ENCODE peak calls at places on chromosomes 12 and 14, in six cellular contexts. L is A549, O is stomach, H is astrocyte of the cerebellum, Q is foreskin fibroblast, J is heart left ventricle. R is an unnamed sample.

GRCh38 chr14:46322730-46323425 is 328.7 kb downstream of the RPL10L start:
- DNase-seq in L (no peak), O (no peak), H (no peak), Q (no peak), J (no peak), R (no peak)

GRCh38 chr12:123444396-123445026 is 8.0 kb upstream of the RILPL2 start:
- DNase-seq in L (no peak), O (no peak), H (no peak), Q (peak; percentile 78), J (no peak), R (no peak)

GRCh38 chr14:89352976-89353817 is 63.8 kb downstream of the FOXN3 start:
- DNase-seq in L (no peak), O (no peak), H (no peak), Q (no peak), J (no peak), R (no peak)

GRCh38 chr12:106145539-106146447 is 7.0 kb upstream of the NUAK1 start:
- DNase-seq in L (no peak), O (peak; percentile 80), H (no peak), Q (no peak), J (peak; percentile 23), R (no peak)

GRCh38 chr14:97415907-97416306 is 618.7 kb downstream of the VRK1 start:
- DNase-seq in L (no peak), O (no peak), H (no peak), Q (no peak), J (no peak), R (no peak)

GRCh38 chr14:104104006-104104901 is 18.8 kb downstream of the ASPG start:
- DNase-seq in L (no peak), O (no peak), H (no peak), Q (no peak), J (no peak), R (no peak)

GRCh38 chr12:108807476-108807875 is 49.9 kb downstream of the SSH1 start:
- DNase-seq in L (no peak), O (no peak), H (no peak), Q (no peak), J (no peak), R (no peak)

GRCh38 chr12:116276433-116277216 is 868 bp downstream of the MED13L start:
- DNase-seq in L (peak; percentile 49), O (peak; percentile 77), H (peak; percentile 52), Q (peak; percentile 81), J (peak; percentile 77), R (peak; percentile 34)

GRCh38 chr14:69349091-69349777 is 48.9 kb downstream of the ERH start:
- DNase-seq in L (no peak), O (no peak), H (no peak), Q (no peak), J (no peak), R (no peak)

GRCh38 chr14:70651522-70651921 is 9.8 kb downstream of the TTC9 start:
- DNase-seq in L (no peak), O (no peak), H (no peak), Q (no peak), J (no peak), R (no peak)

GRCh38 chr12:132259364-132259871 is 70.0 kb downstream of the GALNT9 start:
- DNase-seq in L (no peak), O (no peak), H (no peak), Q (no peak), J (no peak), R (no peak)

GRCh38 chr12:112126000-112126431 is 656 bp downstream of the TRAFD1 start:
- DNase-seq in L (no peak), O (no peak), H (no peak), Q (peak; percentile 14), J (no peak), R (no peak)

GRCh38 chr12:81992461-81992860 is 233.3 kb upstream of the PPFIA2 start:
- DNase-seq in L (no peak), O (peak; percentile 34), H (no peak), Q (no peak), J (no peak), R (no peak)

GRCh38 chr12:116434155-116435065 is 124.8 kb upstream of the MAP1LC3B2 start:
- DNase-seq in L (peak; percentile 81), O (peak; percentile 75), H (peak; percentile 55), Q (peak; percentile 97), J (peak; percentile 64), R (peak; percentile 74)

GRCh38 chr12:77104792-77105191 is 39.4 kb upstream of the E2F7 start:
- DNase-seq in L (no peak), O (no peak), H (no peak), Q (peak; percentile 74), J (no peak), R (no peak)

GRCh38 chr14:34003691-34004090 is 52.8 kb upstream of the EGLN3 start:
- DNase-seq in L (no peak), O (no peak), H (no peak), Q (no peak), J (no peak), R (no peak)

GRCh38 chr12:47488888-47489287 is 216.9 kb downstream of the RPAP3 start:
- DNase-seq in L (no peak), O (no peak), H (no peak), Q (no peak), J (no peak), R (no peak)

DNA sequence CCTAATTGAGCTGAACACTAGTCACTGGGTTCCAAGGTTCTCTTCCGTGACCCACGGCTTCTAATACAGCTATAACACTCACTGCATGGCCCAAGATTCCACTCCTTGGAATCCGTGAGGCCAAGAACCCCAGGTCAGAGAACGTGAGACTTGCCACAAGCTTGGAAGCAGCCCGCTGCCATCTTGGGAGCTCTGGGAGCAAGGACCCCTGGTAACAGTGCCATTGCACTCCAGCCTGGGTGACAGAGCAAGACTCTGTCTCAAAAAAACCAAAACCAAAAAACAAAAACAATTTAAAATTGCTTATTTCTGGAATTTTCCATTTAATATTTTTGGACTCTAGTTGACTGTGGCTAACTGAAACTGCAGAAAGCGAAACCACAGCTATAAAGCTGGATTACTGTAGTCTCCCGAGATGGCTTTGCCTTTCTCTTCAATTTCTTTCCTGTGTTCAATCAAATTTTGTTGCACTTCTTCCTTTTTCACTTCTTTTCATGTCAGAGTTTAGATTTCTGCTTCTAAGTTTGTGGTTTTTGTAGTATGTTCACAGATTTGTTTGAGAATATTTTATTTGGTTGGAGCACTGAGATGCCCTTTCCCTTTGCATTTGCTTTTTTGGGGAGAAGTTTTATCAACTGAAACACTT is 44.7 kb downstream of the DDHD1 start:
- DNase-seq in L (no peak), O (no peak), H (no peak), Q (no peak), J (no peak), R (no peak)
- H3K4me3 ChIP-seq in L (no peak overlapping the region), O (peak overlapping the region; percentile 10), H (no peak overlapping the region), Q (no peak overlapping the region), J (no peak overlapping the region), R (no peak overlapping the region)

GRCh38 chr14:60510976-60511599 is 2.1 kb downstream of the SIX6 start:
- DNase-seq in L (no peak), O (no peak), H (no peak), Q (no peak), J (no peak), R (no peak)

GRCh38 chr14:60512952-60513554 is 4.1 kb downstream of the SIX6 start:
- DNase-seq in L (no peak), O (no peak), H (no peak), Q (no peak), J (no peak), R (no peak)

GRCh38 chr14:60515696-60516284 is 6.8 kb downstream of the SIX6 start:
- DNase-seq in L (no peak), O (no peak), H (no peak), Q (no peak), J (no peak), R (no peak)

GRCh38 chr14:60514378-60515243 is 5.7 kb downstream of the SIX6 start:
- DNase-seq in L (peak; percentile 17), O (no peak), H (no peak), Q (peak; percentile 47), J (no peak), R (peak; percentile 5)

GRCh38 chr14:60515244-60515695 is 6.3 kb downstream of the SIX6 start:
- DNase-seq in L (no peak), O (no peak), H (no peak), Q (no peak), J (no peak), R (no peak)
- TF ChIP-seq CTCF in L (no peak), O (no peak), H (peak; percentile 28), Q (peak; percentile 7), J (no peak), R (no peak)

GRCh38 chr12:56834886-56835285 is 71.8 kb downstream of the HSD17B6 start:
- DNase-seq in L (no peak), O (no peak), H (no peak), Q (no peak), J (no peak), R (no peak)

GRCh38 chr12:56833780-56834179 is 70.7 kb downstream of the HSD17B6 start:
- DNase-seq in L (no peak), O (no peak), H (no peak), Q (no peak), J (no peak), R (no peak)

GRCh38 chr12:56836800-56837663 is 73.9 kb downstream of the HSD17B6 start:
- DNase-seq in L (no peak), O (no peak), H (no peak), Q (peak; percentile 43), J (no peak), R (no peak)

GRCh38 chr12:56838602-56839488 is 75.7 kb downstream of the HSD17B6 start:
- DNase-seq in L (no peak), O (no peak), H (no peak), Q (no peak), J (no peak), R (peak; percentile 43)

GRCh38 chr12:56836317-56836716 is 73.2 kb downstream of the HSD17B6 start:
- DNase-seq in L (no peak), O (no peak), H (no peak), Q (peak; percentile 44), J (no peak), R (no peak)
- H3K4me3 ChIP-seq in L (no peak overlapping the region), O (no peak overlapping the region), H (no peak overlapping the region), Q (no peak overlapping the region), J (no peak overlapping the region), R (no peak overlapping the region)

GRCh38 chr14:94129111-94129757 is at the start of gene IFI27L2:
- DNase-seq in L (peak; percentile 90), O (peak; percentile 67), H (no peak), Q (peak; percentile 91), J (peak; percentile 85), R (peak; percentile 20)
- TF ChIP-seq CTCF in L (no peak), O (peak; percentile 27), H (peak; percentile 13), Q (peak; percentile 21), J (peak; percentile 22), R (peak; percentile 28)

GRCh38 chr14:73741386-73741875 is 27.2 kb upstream of the PNMA1 start:
- DNase-seq in L (no peak), O (peak; percentile 79), H (no peak), Q (peak; percentile 86), J (peak; percentile 83), R (no peak)

GRCh38 chr14:73740921-73741326 is 26.7 kb upstream of the PNMA1 start:
- DNase-seq in L (no peak), O (peak; percentile 92), H (no peak), Q (peak; percentile 84), J (no peak), R (no peak)

GRCh38 chr14:73743431-73743931 is 29.3 kb upstream of the PNMA1 start:
- DNase-seq in L (no peak), O (no peak), H (no peak), Q (peak; percentile 62), J (no peak), R (no peak)

GRCh38 chr14:73742520-73743238 is 28.5 kb upstream of the PNMA1 start:
- DNase-seq in L (no peak), O (no peak), H (no peak), Q (peak; percentile 30), J (no peak), R (no peak)

GRCh38 chr14:73741876-73742519 is 27.8 kb upstream of the PNMA1 start:
- DNase-seq in L (no peak), O (no peak), H (no peak), Q (peak; percentile 66), J (no peak), R (no peak)
- H3K4me3 ChIP-seq in L (peak overlapping the region; percentile 19), O (peak overlapping the region; percentile 27), H (peak overlapping the region; percentile 4), Q (peak overlapping the region; percentile 9), J (no peak overlapping the region), R (peak overlapping the region; percentile 8)

R was measured in retinal pigment epithelial cell.